ENCODE peak calls at places on chromosome 18, in four cellular contexts. P, Y, B and N are unnamed samples.
A peak's percentile ranks its signal among the peaks of the same experiment; 100 is the strongest.

GRCh38 chr18:46642561-46642960 is 14.5 kb downstream of the LOXHD1 start:
- DNase-seq in P (no peak), B (no peak), Y (no peak), N (no peak)

GRCh38 chr18:76404345-76404831 is 90.7 kb downstream of the ZNF516 start:
- DNase-seq in P (no peak), Y (no peak), B (no peak), N (no peak)

GRCh38 chr18:56565596-56566355 is 72.6 kb downstream of the TXNL1 start:
- DNase-seq in Y (no peak), P (no peak), B (peak; percentile 93), N (no peak)

GRCh38 chr18:12038661-12039417 is 54.8 kb upstream of the ANKRD62 start:
- DNase-seq in B (peak; percentile 68), Y (peak; percentile 88), P (peak; percentile 89), N (peak; percentile 86)

GRCh38 chr18:31077883-31078282 is 24.3 kb downstream of the DSC2 start:
- DNase-seq in P (no peak), Y (no peak), B (no peak), N (no peak)

GRCh38 chr18:62366992-62367391 is 41.9 kb downstream of the TNFRSF11A start:
- DNase-seq in Y (no peak), B (no peak), P (no peak), N (no peak)

GRCh38 chr18:28065031-28065792 is 111.7 kb downstream of the CDH2 start:
- DNase-seq in B (peak; percentile 99), P (no peak), Y (no peak), N (peak; percentile 50)

GRCh38 chr18:51137891-51138290 is 59.6 kb downstream of the MEX3C start:
- DNase-seq in B (no peak), Y (no peak), P (no peak), N (no peak)

GRCh38 chr18:36688020-36688965 is 140.5 kb downstream of the TPGS2 start:
- DNase-seq in P (peak; percentile 72), B (peak; percentile 56), Y (peak; percentile 81), N (peak; percentile 80)

GRCh38 chr18:59823611-59824195 is 76.1 kb upstream of the PMAIP1 start:
- DNase-seq in P (peak; percentile 90), B (peak; percentile 59), Y (peak; percentile 92), N (peak; percentile 87)

GRCh38 chr18:54777118-54777791 is 51.0 kb upstream of the RAB27B start:
- DNase-seq in P (no peak), B (no peak), Y (no peak), N (no peak)

GRCh38 chr18:2846638-2847340 is at the start of gene EMILIN2:
- DNase-seq in Y (peak; percentile 66), B (peak; percentile 41), P (peak; percentile 76), N (peak; percentile 73)

GRCh38 chr18:2847341-2848144 is 737 bp downstream of the EMILIN2 start:
- DNase-seq in B (peak; percentile 27), P (peak; percentile 24), Y (no peak), N (peak; percentile 66)

GRCh38 chr18:2846241-2846637 is 567 bp upstream of the EMILIN2 start:
- DNase-seq in Y (no peak), P (no peak), B (peak; percentile 26), N (no peak)

GRCh38 chr18:2843161-2843560 is 3.6 kb upstream of the EMILIN2 start:
- DNase-seq in B (no peak), Y (no peak), P (peak; percentile 42), N (no peak)

DNA sequence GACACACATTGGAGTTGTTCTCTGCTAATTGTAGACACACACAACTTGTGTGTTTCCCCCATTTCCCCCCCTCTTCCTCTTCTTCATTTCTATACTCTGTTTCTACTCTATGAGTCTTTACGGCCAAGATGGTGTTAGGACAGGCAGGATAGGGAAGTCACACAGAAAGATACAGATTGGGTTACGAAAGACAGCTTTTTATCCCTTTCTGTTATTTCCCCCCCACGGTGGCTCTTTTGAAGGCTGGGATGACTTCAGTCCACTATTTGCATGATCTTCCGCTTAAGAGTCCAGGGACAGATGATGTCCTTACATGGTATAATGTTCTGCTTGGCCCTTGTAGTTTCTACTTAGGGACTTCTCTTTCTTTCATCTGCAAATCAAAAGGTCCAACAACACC is 1.6 kb upstream of the EMILIN2 start:
- DNase-seq in P (no peak), Y (no peak), B (no peak), N (no peak)
- H3K27ac ChIP-seq in P (no peak overlapping the region), Y (no peak overlapping the region), B (no peak overlapping the region), N (peak overlapping the region; percentile 22)

DNA sequence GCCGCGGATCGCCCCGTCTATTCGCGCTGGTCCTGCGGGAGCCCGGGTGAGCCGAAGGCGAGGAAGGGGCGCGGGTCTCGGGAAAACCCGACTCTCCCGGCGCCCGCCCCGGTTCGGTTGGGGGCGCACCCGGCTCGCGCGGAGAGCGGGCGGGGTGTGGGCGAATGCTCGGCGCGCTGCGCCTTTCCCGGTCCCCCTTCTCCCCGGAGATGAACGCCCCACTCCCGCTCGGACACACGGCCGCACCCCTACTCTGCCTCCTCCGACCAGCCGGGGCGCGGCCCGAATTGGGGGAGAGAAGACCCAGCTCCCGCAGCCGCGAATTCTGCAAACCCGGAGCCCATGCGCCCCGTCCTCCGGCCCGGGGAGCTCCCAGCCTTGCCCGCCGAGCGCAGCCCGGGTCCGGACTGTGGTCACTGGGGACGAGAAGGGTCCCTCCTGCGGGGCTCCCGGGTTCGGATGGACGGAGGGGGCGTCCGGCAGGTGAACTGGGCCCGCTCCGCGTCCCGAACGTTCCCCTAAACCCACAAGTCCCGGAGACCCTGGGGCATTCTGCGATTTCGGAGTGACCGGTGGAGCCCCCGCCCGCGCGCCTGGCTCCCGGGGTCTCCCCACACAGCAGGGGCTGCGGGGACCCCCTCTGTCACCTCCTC is 734 bp downstream of the KCNG2 start:
- DNase-seq in P (no peak), Y (no peak), B (no peak), N (no peak)
- H3K4me3 ChIP-seq in P (peak overlapping the region; percentile 29), Y (no peak overlapping the region), B (peak overlapping the region; percentile 31), N (peak overlapping the region; percentile 33)

DNA sequence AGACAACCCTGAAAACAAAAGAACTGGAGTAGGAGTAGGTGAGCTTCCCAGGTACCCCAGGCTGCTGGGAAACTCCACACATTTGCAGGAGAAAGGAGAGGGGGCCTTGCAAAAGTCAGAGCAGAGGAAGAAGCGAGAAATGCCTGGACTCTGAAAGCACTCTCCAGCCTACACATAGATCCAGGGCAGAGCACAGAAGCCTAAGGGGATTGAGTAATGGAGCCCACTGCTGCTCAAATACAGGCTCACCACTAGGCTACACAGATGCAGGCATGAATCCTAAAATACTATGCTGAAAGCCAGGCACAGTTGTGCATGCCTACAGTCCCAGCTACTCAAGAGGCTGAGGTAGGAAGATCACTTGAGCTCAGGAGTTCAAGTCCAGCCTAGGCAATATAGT is 33.4 kb downstream of the OSBPL1A start:
- DNase-seq in B (no peak), P (no peak), Y (no peak), N (no peak)
- H3K36me3 ChIP-seq in B (no peaks in the 10 kb centered on the region), P (no peaks in the 10 kb centered on the region), Y (no peaks in the 10 kb centered on the region), N (no peaks in the 10 kb centered on the region)

GRCh38 chr18:13137041-13137938 is 81.3 kb upstream of the LDLRAD4 start:
- DNase-seq in B (peak; percentile 38), Y (no peak), P (peak; percentile 34), N (peak; percentile 33)

GRCh38 chr18:13139885-13140450 is 78.6 kb upstream of the LDLRAD4 start:
- DNase-seq in B (no peak), P (no peak), Y (no peak), N (no peak)

GRCh38 chr18:13138822-13139139 is 79.8 kb upstream of the LDLRAD4 start:
- DNase-seq in P (no peak), Y (no peak), B (no peak), N (no peak)

GRCh38 chr18:13136689-13137040 is 81.9 kb upstream of the LDLRAD4 start:
- DNase-seq in Y (no peak), B (no peak), P (no peak), N (peak; percentile 34)

DNA sequence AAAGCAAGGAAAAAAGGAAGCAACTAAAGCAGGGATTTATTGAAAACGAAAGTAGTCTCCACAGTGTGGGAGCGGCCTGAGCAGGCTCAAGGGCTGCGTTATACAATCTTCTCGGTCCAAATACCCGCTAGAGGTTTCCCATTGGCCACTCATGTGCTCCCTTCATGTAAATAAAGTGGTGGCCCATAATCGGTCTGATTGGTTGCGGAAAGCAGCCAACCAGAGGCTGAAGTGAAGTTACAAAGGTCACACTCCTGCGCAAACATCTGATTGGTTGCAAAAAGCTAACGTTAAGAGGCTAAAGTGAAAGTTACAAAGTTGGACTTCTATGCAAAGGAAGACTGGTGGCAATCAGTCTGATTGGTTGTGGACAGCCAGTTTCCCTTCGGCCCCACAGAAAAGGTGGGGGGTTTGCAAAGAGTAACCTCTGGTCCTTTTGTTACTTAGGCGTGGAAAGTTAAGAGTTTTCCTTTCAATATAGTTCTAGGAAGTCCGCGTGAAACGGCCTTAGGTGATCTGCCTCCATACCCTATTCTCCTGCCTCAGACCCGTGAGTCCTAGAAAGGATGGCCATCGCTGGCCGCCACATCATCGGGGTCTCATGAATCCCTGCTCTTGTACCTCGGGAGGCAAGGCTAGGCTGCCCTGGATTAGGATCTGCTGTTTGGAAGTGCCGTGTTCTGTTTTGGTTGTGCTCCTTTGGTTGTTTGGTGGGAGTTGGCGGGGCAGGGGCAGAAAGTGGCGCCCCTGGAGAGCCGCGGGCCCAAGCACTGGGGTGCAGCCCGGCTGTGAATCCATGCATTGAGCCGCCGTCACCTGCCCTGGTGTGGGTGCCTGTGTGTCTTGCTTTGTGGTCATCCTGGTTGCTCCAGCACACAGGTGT is 80.4 kb upstream of the LDLRAD4 start:
- DNase-seq in Y (peak; percentile 60), P (peak; percentile 87), B (no peak), N (no peak)
- H3K27ac ChIP-seq in Y (peak overlapping the region; percentile 55), P (peak overlapping the region; percentile 80), B (no peak overlapping the region), N (no peak overlapping the region)

DNA sequence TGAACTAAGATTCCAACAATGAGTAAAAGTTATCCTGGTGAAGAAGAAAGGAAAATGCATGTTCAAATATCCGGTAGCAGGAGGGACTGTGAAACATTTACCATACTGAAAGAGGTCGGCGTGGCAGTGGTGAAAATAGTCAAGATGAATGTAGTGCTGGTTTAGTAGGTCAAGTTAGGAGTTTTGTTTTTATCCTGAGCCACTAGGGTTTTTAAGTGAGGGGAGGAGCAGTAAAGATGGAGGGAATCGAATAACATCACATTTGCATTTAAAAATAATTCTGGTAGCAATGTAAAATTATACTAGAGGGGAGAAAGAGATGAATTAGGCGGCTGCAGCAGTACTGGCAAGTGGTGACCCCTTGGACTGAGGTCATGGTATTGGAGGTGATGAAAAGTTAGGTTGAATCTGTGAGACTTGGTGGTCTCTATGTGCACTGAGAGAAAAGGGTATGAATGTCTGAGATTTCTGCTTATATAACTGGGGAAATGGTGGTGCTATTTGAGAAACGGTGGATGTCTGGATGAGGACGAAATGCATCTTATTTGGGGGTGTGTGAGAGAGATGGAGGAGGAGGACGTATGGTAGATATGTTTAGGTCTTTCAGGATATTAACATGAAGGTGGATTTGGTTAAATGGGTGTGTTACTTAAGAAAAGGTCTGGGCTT is 5.9 kb downstream of the VAPA start:
- DNase-seq in B (no peak), P (no peak), Y (no peak), N (no peak)
- H3K4me3 ChIP-seq in B (no peak overlapping the region), P (no peak overlapping the region), Y (no peak overlapping the region), N (no peak overlapping the region)